ENCODE peak calls at places on chromosomes 13 and 19, in four cellular contexts. One of them, this sample, is unnamed.

GRCh38 chr19:53394522-53394973 is 401 bp upstream of the ZNF765 start:
- DNase-seq in IMR-90: peak
- DNase-seq in substantia nigra: peak
- DNase-seq in ascending aorta: peak
- DNase-seq in this sample: no peak

GRCh38 chr13:114140909-114141255 is 8.5 kb upstream of the RASA3 start:
- DNase-seq in ascending aorta: no peak
- DNase-seq in IMR-90: no peak
- DNase-seq in substantia nigra: no peak
- DNase-seq in this sample: no peak

GRCh38 chr19:41588497-41589209 is 12.7 kb downstream of the CEACAM21 start:
- DNase-seq in substantia nigra: no peak
- DNase-seq in IMR-90: peak
- DNase-seq in ascending aorta: no peak
- DNase-seq in this sample: no peak

GRCh38 chr13:60584976-60585375 is 188.0 kb downstream of the TDRD3 start:
- DNase-seq in ascending aorta: no peak
- DNase-seq in IMR-90: no peak
- DNase-seq in substantia nigra: no peak
- DNase-seq in this sample: peak

GRCh38 chr19:37966211-37967072 is 59.4 kb downstream of the SIPA1L3 start:
- DNase-seq in ascending aorta: no peak
- DNase-seq in IMR-90: peak
- DNase-seq in substantia nigra: peak
- DNase-seq in this sample: no peak

GRCh38 chr19:44645407-44646048 is 1.8 kb downstream of the PVR start:
- DNase-seq in ascending aorta: no peak
- DNase-seq in substantia nigra: no peak
- DNase-seq in IMR-90: no peak
- DNase-seq in this sample: no peak

GRCh38 chr13:71869274-71869673 is 2.3 kb upstream of the DACH1 start:
- DNase-seq in substantia nigra: no peak
- DNase-seq in IMR-90: no peak
- DNase-seq in ascending aorta: no peak
- DNase-seq in this sample: no peak

GRCh38 chr19:10106100-10106936 is at the start of gene PPAN:
- DNase-seq in ascending aorta: peak
- DNase-seq in substantia nigra: peak
- DNase-seq in IMR-90: peak
- DNase-seq in this sample: peak

GRCh38 chr13:23902975-23903905 is 5.9 kb upstream of the C1QTNF9B start:
- DNase-seq in substantia nigra: no peak
- DNase-seq in IMR-90: no peak
- DNase-seq in ascending aorta: no peak
- DNase-seq in this sample: no peak

GRCh38 chr13:79360064-79360463 is 46.0 kb downstream of the RBM26 start:
- DNase-seq in ascending aorta: no peak
- DNase-seq in IMR-90: no peak
- DNase-seq in substantia nigra: no peak
- DNase-seq in this sample: no peak

GRCh38 chr13:92387245-92387644 is 839.4 kb upstream of the GPC6 start:
- DNase-seq in ascending aorta: no peak
- DNase-seq in IMR-90: no peak
- DNase-seq in substantia nigra: no peak
- DNase-seq in this sample: no peak

GRCh38 chr13:34764246-34764645 is 177.8 kb upstream of the NBEA start:
- DNase-seq in ascending aorta: no peak
- DNase-seq in substantia nigra: no peak
- DNase-seq in IMR-90: no peak
- DNase-seq in this sample: no peak

GRCh38 chr19:48837081-48837524 is 812 bp upstream of the HSD17B14 start:
- DNase-seq in substantia nigra: peak
- DNase-seq in ascending aorta: peak
- DNase-seq in IMR-90: peak
- DNase-seq in this sample: peak

GRCh38 chr13:20351279-20352022 is 119.3 kb upstream of the GJB6 start:
- DNase-seq in substantia nigra: no peak
- DNase-seq in ascending aorta: no peak
- DNase-seq in IMR-90: peak
- DNase-seq in this sample: no peak

GRCh38 chr13:37381502-37381901 is 217.1 kb downstream of the POSTN start:
- DNase-seq in substantia nigra: no peak
- DNase-seq in IMR-90: no peak
- DNase-seq in ascending aorta: no peak
- DNase-seq in this sample: no peak

GRCh38 chr19:48817585-48818124 is 6.8 kb upstream of the BCAT2 start:
- DNase-seq in substantia nigra: no peak
- DNase-seq in ascending aorta: no peak
- DNase-seq in IMR-90: no peak
- DNase-seq in this sample: no peak

GRCh38 chr19:11196406-11197287 is 698 bp downstream of the KANK2 start:
- DNase-seq in IMR-90: peak
- DNase-seq in ascending aorta: no peak
- DNase-seq in substantia nigra: peak
- DNase-seq in this sample: no peak

GRCh38 chr13:95301135-95301946 is at the start of gene ABCC4:
- DNase-seq in IMR-90: peak
- DNase-seq in substantia nigra: peak
- DNase-seq in ascending aorta: no peak
- DNase-seq in this sample: peak

GRCh38 chr13:85586422-85586831 is 212.8 kb downstream of the SLITRK6 start:
- DNase-seq in IMR-90: peak
- DNase-seq in ascending aorta: no peak
- DNase-seq in substantia nigra: no peak
- DNase-seq in this sample: no peak

GRCh38 chr13:113078895-113079720 is 26.5 kb upstream of the F7 start:
- DNase-seq in substantia nigra: no peak
- DNase-seq in ascending aorta: no peak
- DNase-seq in IMR-90: no peak
- DNase-seq in this sample: peak

GRCh38 chr13:100089633-100090032 is 740 bp downstream of the PCCA start:
- DNase-seq in IMR-90: peak
- DNase-seq in substantia nigra: no peak
- DNase-seq in ascending aorta: no peak
- DNase-seq in this sample: no peak

GRCh38 chr13:24228852-24229458 is 68.4 kb downstream of the SPATA13 start:
- DNase-seq in ascending aorta: no peak
- DNase-seq in IMR-90: peak
- DNase-seq in substantia nigra: peak
- DNase-seq in this sample: no peak

GRCh38 chr19:313988-314815 is 23.0 kb upstream of the PLPP2 start:
- DNase-seq in substantia nigra: no peak
- DNase-seq in IMR-90: no peak
- DNase-seq in ascending aorta: no peak
- DNase-seq in this sample: no peak

GRCh38 chr13:33195693-33196464 is 89.7 kb downstream of the STARD13 start:
- DNase-seq in substantia nigra: no peak
- DNase-seq in ascending aorta: no peak
- DNase-seq in IMR-90: no peak
- DNase-seq in this sample: no peak
- H3K27ac ChIP-seq in substantia nigra: no peak
- H3K27ac ChIP-seq in ascending aorta: no peak
- H3K27ac ChIP-seq in IMR-90: peak
- H3K27ac ChIP-seq in this sample: no peak

DNA sequence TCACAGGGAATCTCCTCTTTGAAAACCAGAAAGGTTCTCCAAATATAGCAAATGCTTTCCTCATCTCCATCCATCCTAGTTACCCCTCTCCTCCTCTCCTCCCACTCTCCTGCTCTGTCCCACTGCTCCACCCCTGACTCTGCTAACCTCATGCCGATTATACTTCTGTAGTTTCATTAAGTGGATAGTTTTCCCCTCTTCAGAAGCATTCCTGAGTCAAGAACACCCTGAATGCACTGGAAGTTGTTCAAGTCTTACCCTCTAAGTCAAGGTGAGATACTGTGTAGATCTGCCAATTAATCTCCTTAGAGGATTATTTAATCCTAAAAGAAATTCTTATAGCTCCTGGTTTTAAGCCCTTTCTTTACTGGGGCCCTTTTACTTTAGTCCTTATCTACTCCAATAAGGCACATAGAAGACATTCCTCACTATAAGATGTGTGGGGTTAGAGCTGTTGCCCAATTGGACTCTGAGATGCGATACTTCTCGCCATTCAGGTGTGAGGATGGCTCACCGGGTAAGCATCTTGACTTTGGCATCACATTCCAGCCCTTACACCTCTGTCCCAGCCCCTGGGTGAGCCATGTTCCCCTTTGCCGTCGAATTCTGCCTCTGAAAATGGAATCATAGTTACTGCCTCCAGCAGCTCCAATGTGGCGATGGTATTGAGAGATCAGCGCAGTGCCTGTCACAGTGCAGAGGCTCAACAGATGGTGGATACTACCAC is 67.7 kb downstream of the COL4A2 start:
- DNase-seq in ascending aorta: no peak
- DNase-seq in IMR-90: no peak
- DNase-seq in substantia nigra: no peak
- DNase-seq in this sample: no peak
- H3K27ac ChIP-seq in ascending aorta: peak
- H3K27ac ChIP-seq in IMR-90: no peak
- H3K27ac ChIP-seq in substantia nigra: no peak
- H3K27ac ChIP-seq in this sample: no peak

GRCh38 chr19:17861542-17862402 is 2.1 kb downstream of the RPL18A start:
- DNase-seq in ascending aorta: no peak
- DNase-seq in IMR-90: no peak
- DNase-seq in substantia nigra: no peak
- DNase-seq in this sample: no peak

GRCh38 chr19:17860331-17860992 is 752 bp downstream of the RPL18A start:
- DNase-seq in ascending aorta: no peak
- DNase-seq in IMR-90: no peak
- DNase-seq in substantia nigra: no peak
- DNase-seq in this sample: no peak

GRCh38 chr19:17862711-17863519 is 3.2 kb downstream of the RPL18A start:
- DNase-seq in IMR-90: no peak
- DNase-seq in substantia nigra: no peak
- DNase-seq in ascending aorta: no peak
- DNase-seq in this sample: no peak

GRCh38 chr19:17860993-17861360 is 1.3 kb downstream of the RPL18A start:
- DNase-seq in ascending aorta: no peak
- DNase-seq in IMR-90: peak
- DNase-seq in substantia nigra: no peak
- DNase-seq in this sample: no peak

DNA sequence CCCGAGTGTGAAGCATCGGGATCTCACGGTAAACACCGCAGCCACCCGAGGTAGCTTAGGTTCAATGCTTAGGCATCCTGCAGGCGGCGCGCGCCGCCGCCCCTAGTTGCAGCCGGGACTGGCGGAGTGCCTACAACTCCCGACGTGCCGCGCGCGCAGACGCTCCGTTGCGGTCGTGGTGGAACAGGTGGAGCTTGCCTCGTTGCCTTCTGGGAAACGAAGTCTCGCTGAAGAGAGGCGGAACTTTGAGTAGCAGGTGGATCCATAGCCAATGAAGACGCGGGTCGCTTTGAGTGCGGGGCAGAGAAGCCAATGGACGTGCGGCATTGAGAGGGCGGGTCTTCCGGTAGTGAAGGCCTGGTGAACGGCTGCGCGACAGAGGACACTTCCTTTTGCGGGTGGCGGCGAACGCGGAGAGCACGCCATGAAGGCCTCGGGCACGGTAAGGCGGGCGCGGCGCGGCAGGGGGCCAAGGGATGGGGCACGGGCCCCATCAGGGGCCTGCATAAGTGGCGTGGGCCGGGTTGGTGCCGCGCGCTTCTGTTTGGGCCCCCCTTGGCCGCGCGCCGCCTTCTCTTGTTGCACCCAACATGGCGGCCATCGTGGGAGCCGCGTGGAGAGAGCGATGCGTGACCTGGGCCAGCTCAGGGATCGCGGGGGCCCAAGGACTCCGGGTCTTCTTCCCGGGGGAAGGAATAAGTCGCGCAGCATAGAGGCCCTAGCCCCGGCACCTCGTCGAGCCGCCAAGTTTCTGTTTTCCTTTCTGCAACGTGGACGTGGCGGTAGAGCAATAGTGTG is at the start of gene RPL18A:
- DNase-seq in ascending aorta: peak
- DNase-seq in substantia nigra: peak
- DNase-seq in IMR-90: peak
- DNase-seq in this sample: peak
- H3K27ac ChIP-seq in ascending aorta: peak
- H3K27ac ChIP-seq in substantia nigra: peak
- H3K27ac ChIP-seq in IMR-90: peak
- H3K27ac ChIP-seq in this sample: no peak

GRCh38 chr13:72970956-72971355 is 87.8 kb upstream of the KLF5 start:
- DNase-seq in IMR-90: peak
- DNase-seq in substantia nigra: no peak
- DNase-seq in ascending aorta: no peak
- DNase-seq in this sample: no peak
- H3K27ac ChIP-seq in IMR-90: no peak
- H3K27ac ChIP-seq in substantia nigra: no peak
- H3K27ac ChIP-seq in ascending aorta: no peak
- H3K27ac ChIP-seq in this sample: no peak

DNA sequence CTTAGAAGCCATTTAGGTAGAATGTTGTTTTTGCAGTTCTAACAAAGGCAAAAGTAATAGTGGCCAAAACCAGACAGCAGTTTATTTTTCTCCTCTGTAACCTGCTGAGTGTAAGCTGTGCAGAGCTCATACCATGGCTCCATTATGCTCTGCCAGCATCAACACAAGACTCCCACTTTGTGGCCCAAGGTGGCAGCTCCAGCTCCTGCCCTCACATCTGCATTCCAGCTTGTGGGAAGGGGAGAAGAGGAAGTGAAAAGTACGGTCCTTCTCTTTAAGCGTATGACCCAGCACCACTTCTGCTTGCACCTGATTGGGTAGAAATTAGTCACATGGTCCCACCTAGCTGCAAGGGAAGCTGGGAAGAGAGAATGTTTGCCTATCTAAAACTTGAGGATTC is 19.2 kb downstream of the ADGRE1 start:
- DNase-seq in IMR-90: no peak
- DNase-seq in ascending aorta: no peak
- DNase-seq in substantia nigra: no peak
- DNase-seq in this sample: no peak
- H3K27ac ChIP-seq in IMR-90: no peak
- H3K27ac ChIP-seq in ascending aorta: no peak
- H3K27ac ChIP-seq in substantia nigra: no peak
- H3K27ac ChIP-seq in this sample: no peak